ENCODE peak calls at places on chromosome 18, in five cellular contexts. G is brain microvascular endothelial cell, K is right atrium auricular region, P is H54, T is anterior cingulate cortex. W is an unnamed sample.

GRCh38 chr18:8617907-8618306 is 8.7 kb downstream of the RAB12 start:
- DNase-seq in G (no peak), T (no peak), K (no peak), P (no peak), W (no peak)

GRCh38 chr18:63730788-63731187 is 28.0 kb downstream of the SERPINB11 start:
- DNase-seq in T (no peak), P (no peak), K (no peak), G (no peak), W (peak; percentile 66)

GRCh38 chr18:35407871-35408481 is 30.8 kb upstream of the ZNF396 start:
- DNase-seq in T (no peak), P (peak; percentile 16), G (peak; percentile 68), K (no peak), W (peak; percentile 84)

GRCh38 chr18:26875040-26875654 is 9.6 kb upstream of the AQP4 start:
- DNase-seq in K (no peak), T (no peak), P (no peak), G (no peak), W (no peak)

GRCh38 chr18:23231340-23232021 is 96.2 kb downstream of the CABLES1 start:
- DNase-seq in P (no peak), K (peak; percentile 95), G (peak; percentile 98), T (no peak), W (peak; percentile 96)

GRCh38 chr18:48829443-48830149 is 121.2 kb downstream of the SMAD7 start:
- DNase-seq in K (peak; percentile 72), G (no peak), P (no peak), T (no peak), W (no peak)

GRCh38 chr18:65934874-65935273 is 184.1 kb downstream of the CDH7 start:
- DNase-seq in P (no peak), T (no peak), G (no peak), K (no peak), W (no peak)

GRCh38 chr18:8841781-8842485 is 136.6 kb downstream of the MTCL1 start:
- DNase-seq in T (no peak), K (no peak), P (no peak), G (no peak), W (peak; percentile 12)

GRCh38 chr18:23862071-23862470 is 152.5 kb upstream of the TTC39C start:
- DNase-seq in P (peak; percentile 41), G (peak; percentile 75), K (no peak), T (no peak), W (peak; percentile 68)

GRCh38 chr18:839224-840079 is 27.4 kb upstream of the YES1 start:
- DNase-seq in K (peak; percentile 91), T (peak; percentile 59), G (peak; percentile 84), P (peak; percentile 77), W (peak; percentile 87)

GRCh38 chr18:6962571-6963451 is 154.8 kb downstream of the LAMA1 start:
- DNase-seq in G (no peak), T (no peak), P (no peak), K (no peak), W (no peak)

GRCh38 chr18:24991220-24991575 is 360.8 kb downstream of the ZNF521 start:
- DNase-seq in K (no peak), G (no peak), P (no peak), T (no peak), W (no peak)

GRCh38 chr18:48815182-48815520 is 135.6 kb downstream of the SMAD7 start:
- DNase-seq in G (no peak), T (no peak), K (no peak), P (no peak), W (no peak)

GRCh38 chr18:48098538-48098937 is 168.1 kb upstream of the SMAD2 start:
- DNase-seq in T (no peak), K (no peak), P (no peak), G (no peak), W (no peak)

GRCh38 chr18:76822510-76823165 is at the start of gene ZNF236:
- DNase-seq in K (no peak), P (peak; percentile 7), G (no peak), T (peak; percentile 67), W (peak; percentile 92)

GRCh38 chr18:59516356-59517155 is 157.5 kb upstream of the LMAN1 start:
- DNase-seq in T (no peak), G (peak; percentile 90), K (peak; percentile 79), P (peak; percentile 40), W (peak; percentile 94)

GRCh38 chr18:5546660-5547059 is 2.9 kb upstream of the EPB41L3 start:
- DNase-seq in G (peak; percentile 58), P (no peak), T (no peak), K (no peak), W (peak; percentile 69)

GRCh38 chr18:78582898-78583738 is 396.5 kb upstream of the SALL3 start:
- DNase-seq in K (no peak), T (no peak), G (no peak), P (no peak), W (no peak)

GRCh38 chr18:50424877-50425690 is 50.2 kb downstream of the SKA1 start:
- DNase-seq in K (no peak), T (no peak), P (no peak), G (peak; percentile 60), W (peak; percentile 52)

GRCh38 chr18:27964811-27965210 is 212.1 kb downstream of the CDH2 start:
- DNase-seq in G (no peak), P (peak; percentile 2), T (no peak), K (no peak), W (peak; percentile 2)

GRCh38 chr18:596288-596881 is 403 bp upstream of the CLUL1 start:
- DNase-seq in K (no peak), G (no peak), T (no peak), P (peak; percentile 26), W (no peak)

GRCh38 chr18:13616041-13616440 is 110.3 kb downstream of the FAM210A start:
- DNase-seq in T (no peak), G (no peak), P (no peak), K (peak; percentile 44), W (no peak)

GRCh38 chr18:22432672-22433137 is 15.0 kb upstream of the CTAGE1 start:
- DNase-seq in G (peak; percentile 97), K (peak; percentile 96), P (peak; percentile 68), T (no peak), W (peak; percentile 94)

GRCh38 chr18:21897811-21898210 is 157.2 kb downstream of the MIB1 start:
- DNase-seq in G (peak; percentile 47), K (no peak), P (peak; percentile 16), T (no peak), W (peak; percentile 63)

GRCh38 chr18:42525905-42526304 is 570.9 kb downstream of the PIK3C3 start:
- DNase-seq in K (no peak), T (no peak), P (no peak), G (no peak), W (no peak)

GRCh38 chr18:6553234-6553900 is 138.7 kb upstream of the L3MBTL4 start:
- DNase-seq in T (no peak), P (no peak), K (no peak), G (no peak), W (peak; percentile 5)